ENCODE peak calls at places on chromosomes 12 and 14, in five cellular contexts. H, Q, K, V and P are unnamed samples.

GRCh38 chr12:5499566-5500325 is 67.8 kb downstream of the NTF3 start:
- DNase-seq in K (no peak), H (no peak), Q (no peak), V (no peak), P (no peak)

GRCh38 chr12:3651585-3652424 is 101.1 kb downstream of the CRACR2A start:
- DNase-seq in V (no peak), Q (no peak), K (no peak), H (no peak), P (no peak)

GRCh38 chr12:121145221-121145620 is 12.5 kb downstream of the P2RX7 start:
- DNase-seq in Q (no peak), K (peak), V (no peak), H (no peak), P (no peak)

GRCh38 chr14:102088012-102088792 is 1.4 kb upstream of the HSP90AA1 start:
- DNase-seq in K (peak), Q (peak), H (peak), V (no peak), P (peak)

GRCh38 chr12:83389237-83389996 is 702.7 kb downstream of the TMTC2 start:
- DNase-seq in H (no peak), V (no peak), Q (no peak), K (no peak), P (no peak)

GRCh38 chr12:124359671-124360581 is 65.0 kb downstream of the RFLNA start:
- DNase-seq in K (no peak), V (no peak), Q (peak), H (no peak), P (no peak)

GRCh38 chr12:52631676-52632459 is 13.5 kb upstream of the KRT73 start:
- DNase-seq in V (peak), K (no peak), Q (no peak), H (no peak), P (no peak)

GRCh38 chr14:21267431-21267845 is 1.8 kb downstream of the HNRNPC start:
- DNase-seq in K (no peak), H (no peak), V (no peak), Q (no peak), P (no peak)

GRCh38 chr12:49564241-49565118 is 3.5 kb downstream of the MCRS1 start:
- DNase-seq in V (no peak), H (no peak), K (no peak), Q (no peak), P (no peak)

GRCh38 chr14:103027451-103027850 is 29.9 kb downstream of the CDC42BPB start:
- DNase-seq in V (no peak), H (no peak), K (no peak), Q (no peak), P (no peak)

GRCh38 chr14:22929104-22929847 is at the start of gene PRMT5:
- DNase-seq in K (peak), V (peak), H (peak), Q (peak), P (peak)

GRCh38 chr12:12975322-12976077 is 23.5 kb upstream of the GPRC5D start:
- DNase-seq in V (no peak), Q (no peak), H (no peak), K (peak), P (no peak)

GRCh38 chr14:66284346-66284745 is 201.8 kb upstream of the CCDC196 start:
- DNase-seq in Q (no peak), H (no peak), V (no peak), K (peak), P (no peak)

GRCh38 chr12:53558631-53559030 is 51.3 kb upstream of the NPFF start:
- DNase-seq in H (no peak), K (no peak), Q (no peak), V (no peak), P (no peak)

GRCh38 chr14:56378474-56378873 is 201.1 kb upstream of the TMEM260 start:
- DNase-seq in Q (no peak), V (no peak), H (no peak), K (peak), P (no peak)

GRCh38 chr12:120687570-120688289 is 781 bp downstream of the MLEC start:
- DNase-seq in Q (no peak), K (no peak), V (no peak), H (no peak), P (no peak)

GRCh38 chr12:61993734-61994345 is 266.4 kb upstream of the USP15 start:
- DNase-seq in V (no peak), Q (no peak), H (no peak), K (peak), P (no peak)

GRCh38 chr12:1297206-1297605 is 297.2 kb downstream of the FBXL14 start:
- DNase-seq in V (no peak), H (no peak), Q (no peak), K (no peak), P (no peak)

GRCh38 chr12:77064891-77065360 is 443 bp downstream of the E2F7 start:
- DNase-seq in K (peak), V (no peak), H (no peak), Q (peak), P (no peak)

GRCh38 chr14:96629082-96629481 is 126.9 kb downstream of the PAPOLA start:
- DNase-seq in H (no peak), K (no peak), V (no peak), Q (no peak), P (no peak)

GRCh38 chr14:24785698-24786097 is 151.7 kb upstream of the GZMB start:
- DNase-seq in Q (no peak), V (no peak), H (no peak), K (no peak), P (no peak)

GRCh38 chr12:7989827-7990491 is 42.6 kb upstream of the FOXJ2 start:
- DNase-seq in V (peak), H (peak), Q (no peak), K (no peak), P (no peak)

GRCh38 chr14:89017417-89017816 is 193.0 kb downstream of the TTC8 start:
- DNase-seq in H (no peak), Q (no peak), K (no peak), V (no peak), P (no peak)

GRCh38 chr12:15522574-15523187 is 200.4 kb downstream of the PTPRO start:
- DNase-seq in H (no peak), Q (no peak), K (peak), V (no peak), P (no peak)

GRCh38 chr14:38496092-38496491 is 240.2 kb upstream of the CLEC14A start:
- DNase-seq in K (no peak), V (no peak), H (no peak), Q (no peak), P (no peak)

GRCh38 chr14:61213930-61214329 is 67.2 kb downstream of the TMEM30B start:
- DNase-seq in H (no peak), V (no peak), K (no peak), Q (no peak), P (no peak)

GRCh38 chr14:61489002-61489401 is 167.6 kb downstream of the PRKCH start:
- DNase-seq in Q (no peak), V (no peak), H (no peak), K (no peak), P (no peak)

GRCh38 chr14:55747186-55747585 is 167.2 kb downstream of the KTN1 start:
- DNase-seq in Q (no peak), K (peak), V (no peak), H (no peak), P (no peak)

GRCh38 chr14:99393059-99393655 is 87.5 kb downstream of the SETD3 start:
- DNase-seq in K (peak), V (no peak), H (no peak), Q (no peak), P (no peak)

GRCh38 chr14:20811994-20812393 is 9.3 kb upstream of the RNASE1 start:
- DNase-seq in K (no peak), H (no peak), V (no peak), Q (no peak), P (no peak)

GRCh38 chr12:66409195-66409871 is 107.0 kb downstream of the HELB start:
- DNase-seq in Q (no peak), H (no peak), K (peak), V (no peak), P (no peak)

GRCh38 chr12:22653075-22653474 is 28.1 kb downstream of the ETNK1 start:
- DNase-seq in V (no peak), H (no peak), K (no peak), Q (no peak), P (no peak)

GRCh38 chr12:115840159-115840558 is 437.3 kb downstream of the MED13L start:
- DNase-seq in K (no peak), H (no peak), Q (no peak), V (no peak), P (no peak)

GRCh38 chr12:112734859-112735258 is 56.7 kb upstream of the RPH3A start:
- DNase-seq in H (no peak), V (no peak), Q (no peak), K (no peak), P (no peak)